ENCODE peak calls at places on chromosomes 3 and 15, in five cellular contexts. D, K, T, W and Q are unnamed samples.

GRCh38 chr15:26146162-26146561 is 283.0 kb upstream of the ATP10A start:
- DNase-seq in D (no peak), K (no peak), T (no peak), W (no peak), Q (no peak)

GRCh38 chr15:99994849-99995248 is 261.6 kb upstream of the LYSMD4 start:
- DNase-seq in D (no peak), K (no peak), T (no peak), W (no peak), Q (no peak)

GRCh38 chr3:42706721-42707619 is 4.4 kb upstream of the HHATL start:
- DNase-seq in D (no peak), K (no peak), T (no peak), W (no peak), Q (no peak)

GRCh38 chr3:183378008-183378407 is 50.4 kb downstream of the MCF2L2 start:
- DNase-seq in D (no peak), K (no peak), T (no peak), W (no peak), Q (no peak)

GRCh38 chr3:101603184-101603583 is 29.2 kb downstream of the PCNP start:
- DNase-seq in D (no peak), K (no peak), T (no peak), W (no peak), Q (no peak)

GRCh38 chr3:125150525-125151436 is 61.8 kb downstream of the SLC12A8 start:
- DNase-seq in D (peak), K (peak), T (no peak), W (no peak), Q (peak)

GRCh38 chr3:46717447-46718231 is at the start of gene PRSS50:
- DNase-seq in D (no peak), K (peak), T (peak), W (no peak), Q (peak)

GRCh38 chr15:91142097-91142744 is 42.2 kb downstream of the SV2B start:
- DNase-seq in D (no peak), K (no peak), T (no peak), W (no peak), Q (no peak)

GRCh38 chr3:52719618-52720017 is 13.7 kb downstream of the SPCS1 start:
- DNase-seq in D (no peak), K (no peak), T (no peak), W (no peak), Q (no peak)

GRCh38 chr3:113194747-113195400 is 16.5 kb upstream of the BOC start:
- DNase-seq in D (no peak), K (no peak), T (no peak), W (no peak), Q (no peak)